ENCODE peak calls at places on chromosome 3, in four cellular contexts. Q is pancreas, A is neuronal stem cell, L is psoas muscle. O is an unnamed sample.

GRCh38 chr3:195068481-195069080 is 202.4 kb downstream of the XXYLT1 start:
- DNase-seq in Q (no peak), A (no peak), L (no peak), O (no peak)

GRCh38 chr3:182182531-182182968 is 470.8 kb downstream of the SOX2 start:
- DNase-seq in Q (no peak), A (no peak), L (no peak), O (no peak)

GRCh38 chr3:148953094-148953493 is 38.2 kb upstream of the GYG1 start:
- DNase-seq in Q (no peak), A (no peak), L (no peak), O (no peak)

GRCh38 chr3:170356596-170357175 is 829 bp upstream of the SKIL start:
- DNase-seq in Q (peak; percentile 90), A (peak; percentile 70), L (peak; percentile 89), O (peak; percentile 89)

GRCh38 chr3:63908081-63908736 is 4.0 kb downstream of the SCAANT1 start:
- DNase-seq in Q (no peak), A (no peak), L (no peak), O (no peak)

GRCh38 chr3:122416966-122417365 is 1.1 kb upstream of the WDR5B start:
- DNase-seq in Q (no peak), A (no peak), L (peak; percentile 13), O (peak; percentile 33)

GRCh38 chr3:59127071-59127470 is 77.2 kb upstream of the CFAP20DC start:
- DNase-seq in Q (no peak), A (no peak), L (no peak), O (no peak)

GRCh38 chr3:136984837-136985236 is 27.1 kb downstream of the IL20RB start:
- DNase-seq in Q (no peak), A (no peak), L (no peak), O (no peak)

GRCh38 chr3:48784426-48785120 is 63.1 kb downstream of the PRKAR2A start:
- DNase-seq in Q (no peak), A (no peak), L (no peak), O (no peak)

GRCh38 chr3:102181202-102181920 is 253.5 kb upstream of the ZPLD1 start:
- DNase-seq in Q (no peak), A (no peak), L (no peak), O (no peak)

DNA sequence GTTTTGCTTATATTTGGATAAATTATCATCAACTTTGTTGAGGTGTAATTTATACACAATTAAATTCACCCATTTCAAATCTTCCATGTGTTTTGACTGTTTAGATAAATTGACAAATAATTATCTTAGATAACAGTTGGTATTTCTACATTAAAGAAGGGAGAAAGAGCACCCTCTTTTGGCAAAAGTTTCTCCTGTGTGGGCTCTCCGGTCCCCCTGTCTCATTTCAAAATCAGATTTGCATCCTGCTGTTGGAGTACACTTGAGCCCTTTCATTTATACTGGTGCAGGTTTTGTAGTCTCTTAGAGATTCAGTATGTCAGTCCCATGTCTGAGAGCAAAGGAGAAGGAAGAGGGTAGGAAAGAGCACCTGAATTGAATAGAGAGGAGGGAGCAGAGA is 49.4 kb downstream of the NKIRAS1 start:
- DNase-seq in Q (no peak), A (no peak), L (no peak), O (no peak)
- H3K4me1 ChIP-seq in Q (peaks cover 18% of the 10 kb centered on the region), A (peaks cover 17% of the 10 kb centered on the region), L (peaks cover 59% of the 10 kb centered on the region), O (peaks cover 39% of the 10 kb centered on the region)

GRCh38 chr3:99875925-99876781 is 58.5 kb downstream of the CMSS1 start:
- DNase-seq in Q (peak; percentile 91), A (peak; percentile 83), L (peak; percentile 77), O (peak; percentile 59)
- H3K4me1 ChIP-seq in Q (peaks cover 7% of the 10 kb centered on the region), A (peaks cover 5% of the 10 kb centered on the region), L (peaks cover 49% of the 10 kb centered on the region), O (peaks cover 22% of the 10 kb centered on the region)

GRCh38 chr3:46427929-46428833 is 21.1 kb downstream of the CCRL2 start:
- DNase-seq in Q (no peak), A (no peak), L (no peak), O (no peak)

GRCh38 chr3:46433841-46434240 is 26.8 kb downstream of the CCRL2 start:
- DNase-seq in Q (no peak), A (no peak), L (no peak), O (no peak)

GRCh38 chr3:46435327-46435726 is 28.3 kb downstream of the CCRL2 start:
- DNase-seq in Q (no peak), A (no peak), L (no peak), O (no peak)

GRCh38 chr3:46429250-46429649 is 22.2 kb downstream of the CCRL2 start:
- DNase-seq in Q (no peak), A (no peak), L (no peak), O (no peak)

GRCh38 chr3:46429671-46430070 is 22.6 kb downstream of the CCRL2 start:
- DNase-seq in Q (no peak), A (no peak), L (no peak), O (no peak)
- H3K4me1 ChIP-seq in Q (no peaks in the 10 kb centered on the region), A (no peaks in the 10 kb centered on the region), L (no peaks in the 10 kb centered on the region), O (no peaks in the 10 kb centered on the region)

GRCh38 chr3:141337523-141337854 is 30.8 kb upstream of the ZBTB38 start:
- DNase-seq in Q (no peak), A (no peak), L (no peak), O (no peak)
- H3K4me1 ChIP-seq in Q (peaks cover 4% of the 10 kb centered on the region), A (peaks cover 1% of the 10 kb centered on the region), L (no peaks in the 10 kb centered on the region), O (peaks cover 2% of the 10 kb centered on the region)

DNA sequence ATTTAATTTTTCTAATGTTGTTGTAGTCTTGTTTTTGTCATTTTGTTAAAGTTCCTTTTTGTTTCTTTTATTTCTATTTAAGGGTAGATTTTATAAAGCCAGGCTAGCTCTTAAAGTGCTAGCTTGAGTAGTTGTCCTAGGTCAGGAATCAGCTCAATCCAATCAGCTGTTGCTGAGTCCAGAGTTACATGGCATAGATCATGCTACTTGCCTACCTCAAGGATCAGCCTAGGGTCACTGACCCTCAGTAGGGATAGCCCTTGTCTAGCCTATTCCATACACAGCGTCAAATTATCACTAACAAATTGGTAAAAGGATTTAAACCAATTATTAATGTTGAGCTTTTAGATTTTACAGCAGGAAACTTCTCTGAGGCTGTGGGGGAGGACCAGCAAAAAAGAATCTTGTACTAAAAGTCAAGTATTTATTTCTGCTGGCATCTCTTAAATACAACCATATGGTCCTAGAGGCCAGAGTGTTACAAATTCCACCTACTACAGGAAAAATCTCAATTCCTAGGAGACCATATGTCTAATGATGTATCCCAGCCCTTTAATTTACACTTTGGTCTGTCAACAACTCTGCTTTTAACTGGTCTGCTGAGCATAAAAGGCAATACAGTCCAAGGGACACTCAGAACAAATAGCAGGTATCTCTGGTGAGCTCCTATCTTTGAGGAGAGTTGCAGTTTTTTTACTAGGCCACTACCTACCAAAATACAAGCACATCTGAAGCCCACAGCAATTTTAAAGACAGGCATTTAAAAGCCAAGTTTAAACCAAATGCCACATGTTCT is 138.2 kb upstream of the PTPRG start:
- DNase-seq in Q (no peak), A (no peak), L (no peak), O (no peak)
- H3K4me1 ChIP-seq in Q (no peaks in the 10 kb centered on the region), A (no peaks in the 10 kb centered on the region), L (no peaks in the 10 kb centered on the region), O (no peaks in the 10 kb centered on the region)

O was measured in adrenal gland.